ENCODE peak calls at places on chromosomes 1 and 21, in six cellular contexts. H is PC-3, W is A549, F is mammary epithelial cell, Q is WTC11, M is progenitor cell of endocrine pancreas. Y is an unnamed sample.
A peak's percentile ranks its signal among the peaks of the same experiment; 100 is the strongest.

GRCh38 chr1:86616871-86617270 is 70.0 kb downstream of the CLCA4 start:
- DNase-seq in H (no peak), W (no peak), F (peak; percentile 70), Q (no peak), M (no peak), Y (no peak)

GRCh38 chr1:193951989-193952388 is 765.6 kb upstream of the B3GALT2 start:
- DNase-seq in H (no peak), W (no peak), F (no peak), Q (no peak), M (no peak), Y (no peak)

GRCh38 chr1:25030674-25031589 is 100.9 kb upstream of the RUNX3 start:
- DNase-seq in H (peak; percentile 48), W (no peak), F (peak; percentile 93), Q (no peak), M (no peak), Y (no peak)

GRCh38 chr1:209929751-209930150 is 8.3 kb upstream of the SYT14 start:
- DNase-seq in H (no peak), W (no peak), F (no peak), Q (no peak), M (no peak), Y (no peak)

GRCh38 chr1:241090798-241091197 is 266.2 kb downstream of the RGS7 start:
- DNase-seq in H (no peak), W (no peak), F (no peak), Q (no peak), M (no peak), Y (no peak)

GRCh38 chr1:93255222-93256079 is 74.9 kb downstream of the CCDC18 start:
- DNase-seq in H (peak; percentile 67), W (no peak), F (peak; percentile 50), Q (no peak), M (no peak), Y (no peak)

GRCh38 chr1:92838519-92838918 is 6.7 kb downstream of the RPL5 start:
- DNase-seq in H (no peak), W (no peak), F (no peak), Q (no peak), M (no peak), Y (no peak)

GRCh38 chr21:17947546-17947945 is 128.4 kb upstream of the C21orf91 start:
- DNase-seq in H (no peak), W (no peak), F (no peak), Q (no peak), M (no peak), Y (no peak)

GRCh38 chr21:28832013-28832714 is 160.5 kb downstream of the LTN1 start:
- DNase-seq in H (peak; percentile 83), W (no peak), F (peak; percentile 89), Q (no peak), M (no peak), Y (no peak)

GRCh38 chr1:245216356-245217110 is 61.7 kb downstream of the KIF26B start:
- DNase-seq in H (no peak), W (no peak), F (no peak), Q (no peak), M (no peak), Y (no peak)

GRCh38 chr1:206575165-206575893 is 36.9 kb downstream of the EIF2D start:
- DNase-seq in H (no peak), W (no peak), F (no peak), Q (no peak), M (no peak), Y (no peak)

GRCh38 chr1:248324468-248324867 is at the start of gene OR2M7:
- DNase-seq in H (no peak), W (no peak), F (no peak), Q (no peak), M (no peak), Y (no peak)

GRCh38 chr1:85553416-85553815 is 27.1 kb upstream of the CCN1 start:
- DNase-seq in H (no peak), W (no peak), F (no peak), Q (no peak), M (no peak), Y (no peak)

GRCh38 chr1:236348071-236348470 is 46.0 kb upstream of the EDARADD start:
- DNase-seq in H (no peak), W (no peak), F (no peak), Q (peak; percentile 39), M (no peak), Y (no peak)

GRCh38 chr1:163834778-163835177 is 513.0 kb downstream of the NUF2 start:
- DNase-seq in H (no peak), W (no peak), F (no peak), Q (no peak), M (no peak), Y (no peak)

GRCh38 chr1:155308493-155309422 is at the start of gene FDPS:
- DNase-seq in H (peak; percentile 100), W (peak; percentile 98), F (peak; percentile 100), Q (peak; percentile 97), M (peak; percentile 86), Y (peak; percentile 91)

GRCh38 chr1:155309423-155310021 is 856 bp downstream of the FDPS start:
- DNase-seq in H (peak; percentile 46), W (no peak), F (no peak), Q (no peak), M (no peak), Y (peak; percentile 41)

GRCh38 chr1:155307247-155307740 is 1.4 kb upstream of the FDPS start:
- DNase-seq in H (peak; percentile 46), W (no peak), F (peak; percentile 16), Q (no peak), M (no peak), Y (no peak)

GRCh38 chr1:155304558-155305063 is 3.4 kb upstream of the PKLR start:
- DNase-seq in H (no peak), W (no peak), F (no peak), Q (no peak), M (no peak), Y (no peak)

DNA sequence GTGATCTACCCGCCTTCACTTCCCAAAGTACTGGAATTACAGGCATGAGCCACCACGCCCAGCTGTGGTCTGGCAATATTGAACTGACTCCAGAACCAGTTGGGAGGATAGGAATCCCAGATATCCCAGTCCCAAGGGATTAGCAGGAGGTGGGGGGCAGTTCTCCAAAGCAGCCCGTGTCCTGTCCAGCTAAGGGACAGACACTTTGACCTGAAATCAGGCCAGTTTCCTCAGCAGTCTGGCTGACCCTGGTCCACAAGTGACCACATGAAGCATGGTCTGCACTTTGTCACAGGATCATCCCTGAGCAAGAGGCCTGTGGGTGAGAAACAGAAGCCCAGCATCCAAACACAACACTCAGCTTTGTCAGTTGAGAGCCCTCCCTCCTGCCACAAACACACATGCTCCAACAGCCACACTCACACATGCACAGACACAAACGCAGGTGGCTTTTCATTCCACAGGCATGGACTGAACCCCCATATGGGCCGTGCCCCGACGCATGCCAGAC is 2.7 kb upstream of the FDPS start:
- DNase-seq in H (peak; percentile 25), W (no peak), F (no peak), Q (no peak), M (no peak), Y (no peak)
- TF ChIP-seq CTCF in H (no peak), W (no peak), F (no peak), Q (no peak), M (no peak), Y (no peak)

DNA sequence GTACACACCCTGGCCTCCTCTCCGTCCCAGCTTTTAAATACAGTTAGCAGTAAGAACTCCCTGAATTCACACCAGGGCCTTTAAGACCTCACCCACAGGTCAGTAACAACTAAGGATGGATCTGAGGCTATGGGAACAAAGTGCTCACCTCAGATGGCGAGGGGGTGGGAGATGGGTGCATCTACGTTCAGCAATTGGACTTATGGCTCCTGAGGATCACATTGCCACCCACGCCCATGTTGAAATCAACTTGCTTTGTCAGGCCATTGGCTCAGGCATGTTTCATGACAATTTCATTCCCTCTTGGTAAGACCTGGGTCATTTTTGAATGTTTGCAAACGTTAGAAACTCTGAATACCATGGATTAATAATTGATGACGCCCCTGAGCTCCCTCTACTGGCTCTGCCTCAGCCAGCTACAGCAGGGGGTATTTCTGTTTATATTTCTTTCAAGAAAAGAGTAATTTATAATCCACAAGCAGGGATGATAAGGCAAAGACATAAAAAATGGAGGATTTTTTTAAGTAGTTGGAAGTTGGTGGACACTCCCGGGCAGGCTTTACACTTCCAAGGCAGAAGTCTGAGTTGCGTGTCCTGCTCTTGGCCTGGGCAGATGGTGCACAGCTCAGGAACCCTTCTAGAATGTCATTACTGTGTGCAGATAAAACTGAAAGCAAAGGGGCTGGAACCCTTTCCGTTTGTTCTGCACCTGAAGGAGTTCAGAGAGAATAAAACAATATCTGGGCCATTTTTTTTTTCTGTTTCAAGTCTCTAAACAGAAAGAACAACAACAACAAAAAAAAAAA is 13.7 kb upstream of the LBR start:
- DNase-seq in H (no peak), W (no peak), F (no peak), Q (no peak), M (no peak), Y (no peak)
- TF ChIP-seq CTCF in H (peak; percentile 53), W (peak; percentile 53), F (peak; percentile 5), Q (no peak), M (peak; percentile 50), Y (no peak)

GRCh38 chr1:170126691-170127090 is 19.1 kb upstream of the NTMT2 start:
- DNase-seq in H (no peak), W (no peak), F (peak; percentile 62), Q (peak; percentile 11), M (no peak), Y (no peak)
- TF ChIP-seq CTCF in H (no peak), W (no peak), F (peak; percentile 10), Q (no peak), M (no peak), Y (no peak)

GRCh38 chr1:44497422-44498170 is 92.5 kb downstream of the RNF220 start:
- DNase-seq in H (no peak), W (no peak), F (no peak), Q (no peak), M (no peak), Y (no peak)

GRCh38 chr1:44499306-44499705 is 94.3 kb downstream of the RNF220 start:
- DNase-seq in H (no peak), W (no peak), F (no peak), Q (no peak), M (no peak), Y (no peak)

GRCh38 chr1:44503625-44504024 is 98.6 kb downstream of the RNF220 start:
- DNase-seq in H (no peak), W (no peak), F (no peak), Q (no peak), M (no peak), Y (no peak)

GRCh38 chr1:44501022-44501910 is 96.2 kb downstream of the RNF220 start:
- DNase-seq in H (no peak), W (no peak), F (no peak), Q (no peak), M (no peak), Y (peak; percentile 28)

DNA sequence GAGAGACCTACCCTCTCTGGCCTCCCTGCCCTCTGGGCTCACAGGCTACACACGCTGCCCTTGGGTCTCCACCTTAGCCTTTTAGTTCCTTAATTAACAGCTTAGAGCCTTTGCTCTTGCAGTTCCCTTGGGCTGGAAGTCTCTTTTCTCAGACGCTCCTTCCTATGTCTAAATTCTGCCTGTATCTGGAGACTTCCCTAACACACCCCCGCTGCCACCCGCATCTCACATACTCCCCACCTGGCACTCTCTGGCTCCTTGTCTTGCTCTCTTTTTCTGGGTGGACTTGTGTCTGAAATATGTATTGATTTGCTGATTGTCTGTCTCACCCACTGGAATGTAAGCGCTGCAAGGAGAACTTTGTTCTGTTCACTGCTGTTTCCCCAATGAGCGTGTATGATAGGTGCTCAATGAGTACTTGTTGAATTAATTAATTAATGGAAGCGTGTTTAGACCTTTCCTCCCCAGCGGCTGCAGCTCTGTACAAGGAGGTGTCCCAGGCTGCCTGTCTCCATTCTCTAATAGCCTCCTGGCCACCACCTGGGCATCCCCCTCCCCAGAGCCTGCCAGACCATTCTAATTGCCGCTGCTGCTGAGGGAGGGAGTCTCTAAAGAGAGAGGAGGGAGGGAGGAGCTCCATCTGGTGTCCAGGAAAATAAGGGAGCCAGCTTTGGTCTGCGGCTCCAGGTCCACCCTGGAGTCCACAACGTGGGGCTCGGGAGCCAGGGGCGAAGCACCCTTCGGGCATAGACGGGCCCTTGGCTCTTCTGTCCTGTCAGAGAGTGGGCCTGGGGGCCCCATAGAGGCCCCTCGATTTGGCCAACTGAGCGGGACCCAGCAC is 95.3 kb downstream of the RNF220 start:
- DNase-seq in H (peak; percentile 23), W (no peak), F (no peak), Q (peak; percentile 62), M (no peak), Y (peak; percentile 55)
- TF ChIP-seq CTCF in H (peak; percentile 46), W (peak; percentile 5), F (peak; percentile 48), Q (peak; percentile 12), M (peak; percentile 28), Y (no peak)

Y was measured in endothelial cell.